ENCODE peak calls at places on chromosomes 11 and 22, in five cellular contexts. One of them, this sample, is unnamed.
A peak's percentile ranks its signal among the peaks of the same experiment; 100 is the strongest.

GRCh38 chr11:13465909-13466371 is 2.9 kb upstream of the BTBD10 start:
- DNase-seq in OCI-LY7: peak; percentile 45
- DNase-seq in GM23338: peak; percentile 38
- DNase-seq in PC-3: peak; percentile 64
- DNase-seq in neural progenitor cell: no peak
- DNase-seq in this sample: peak; percentile 38

GRCh38 chr22:20404881-20405280 is 10.9 kb downstream of the ZNF74 start:
- DNase-seq in neural progenitor cell: no peak
- DNase-seq in OCI-LY7: no peak
- DNase-seq in PC-3: no peak
- DNase-seq in GM23338: no peak
- DNase-seq in this sample: no peak

GRCh38 chr11:20452585-20452984 is 65.1 kb downstream of the PRMT3 start:
- DNase-seq in neural progenitor cell: no peak
- DNase-seq in OCI-LY7: no peak
- DNase-seq in GM23338: no peak
- DNase-seq in PC-3: no peak
- DNase-seq in this sample: no peak

GRCh38 chr22:35606916-35607315 is 10.2 kb downstream of the MB start:
- DNase-seq in PC-3: no peak
- DNase-seq in OCI-LY7: no peak
- DNase-seq in GM23338: no peak
- DNase-seq in neural progenitor cell: no peak
- DNase-seq in this sample: no peak

GRCh38 chr11:134447696-134448095 is 35.7 kb upstream of the B3GAT1 start:
- DNase-seq in GM23338: no peak
- DNase-seq in neural progenitor cell: no peak
- DNase-seq in PC-3: no peak
- DNase-seq in OCI-LY7: no peak
- DNase-seq in this sample: no peak

GRCh38 chr11:69894126-69895047 is 75.2 kb upstream of the FGF3 start:
- DNase-seq in PC-3: peak; percentile 25
- DNase-seq in neural progenitor cell: no peak
- DNase-seq in GM23338: no peak
- DNase-seq in OCI-LY7: no peak
- DNase-seq in this sample: no peak

GRCh38 chr11:31986201-31986889 is 104.5 kb upstream of the RCN1 start:
- DNase-seq in OCI-LY7: no peak
- DNase-seq in GM23338: peak; percentile 15
- DNase-seq in neural progenitor cell: no peak
- DNase-seq in PC-3: no peak
- DNase-seq in this sample: no peak

GRCh38 chr22:39264344-39265116 is 19.7 kb upstream of the PDGFB start:
- DNase-seq in PC-3: no peak
- DNase-seq in neural progenitor cell: no peak
- DNase-seq in GM23338: no peak
- DNase-seq in OCI-LY7: no peak
- DNase-seq in this sample: no peak

GRCh38 chr11:65442952-65443351 is 20.4 kb downstream of the NEAT1 start:
- DNase-seq in GM23338: no peak
- DNase-seq in neural progenitor cell: no peak
- DNase-seq in OCI-LY7: no peak
- DNase-seq in PC-3: peak; percentile 2
- DNase-seq in this sample: no peak

GRCh38 chr22:35155403-35156025 is 89.6 kb downstream of the ISX start:
- DNase-seq in neural progenitor cell: peak; percentile 22
- DNase-seq in GM23338: peak; percentile 69
- DNase-seq in PC-3: no peak
- DNase-seq in OCI-LY7: no peak
- DNase-seq in this sample: no peak

GRCh38 chr11:105164226-105164625 is 24.7 kb upstream of the CARD18 start:
- DNase-seq in neural progenitor cell: no peak
- DNase-seq in PC-3: peak; percentile 21
- DNase-seq in OCI-LY7: no peak
- DNase-seq in GM23338: no peak
- DNase-seq in this sample: no peak

GRCh38 chr22:30333707-30334087 is 7.0 kb upstream of the TBC1D10A start:
- DNase-seq in GM23338: no peak
- DNase-seq in OCI-LY7: no peak
- DNase-seq in neural progenitor cell: no peak
- DNase-seq in PC-3: no peak
- DNase-seq in this sample: no peak

GRCh38 chr11:129428027-129428426 is 52.4 kb downstream of the BARX2 start:
- DNase-seq in GM23338: no peak
- DNase-seq in OCI-LY7: no peak
- DNase-seq in neural progenitor cell: no peak
- DNase-seq in PC-3: no peak
- DNase-seq in this sample: no peak

GRCh38 chr11:94525933-94526332 is 13.7 kb downstream of the C11orf97 start:
- DNase-seq in OCI-LY7: no peak
- DNase-seq in PC-3: peak; percentile 48
- DNase-seq in GM23338: peak; percentile 14
- DNase-seq in neural progenitor cell: peak; percentile 57
- DNase-seq in this sample: peak; percentile 57

GRCh38 chr11:126444072-126444471 is 88.6 kb downstream of the ST3GAL4 start:
- DNase-seq in GM23338: no peak
- DNase-seq in OCI-LY7: no peak
- DNase-seq in neural progenitor cell: no peak
- DNase-seq in PC-3: no peak
- DNase-seq in this sample: no peak

GRCh38 chr11:66868726-66869291 is 11.9 kb downstream of the LRFN4 start:
- DNase-seq in PC-3: peak; percentile 87
- DNase-seq in neural progenitor cell: peak; percentile 86
- DNase-seq in OCI-LY7: peak; percentile 92
- DNase-seq in GM23338: peak; percentile 94
- DNase-seq in this sample: peak; percentile 76

GRCh38 chr11:104522650-104523049 is 358.7 kb upstream of the PDGFD start:
- DNase-seq in neural progenitor cell: no peak
- DNase-seq in OCI-LY7: no peak
- DNase-seq in PC-3: no peak
- DNase-seq in GM23338: no peak
- DNase-seq in this sample: no peak

GRCh38 chr22:39174498-39175120 is 22.1 kb upstream of the CBX7 start:
- DNase-seq in GM23338: peak; percentile 100
- DNase-seq in neural progenitor cell: peak; percentile 99
- DNase-seq in OCI-LY7: peak; percentile 78
- DNase-seq in PC-3: peak; percentile 81
- DNase-seq in this sample: peak; percentile 90

GRCh38 chr22:46058591-46059519 is 81.9 kb upstream of the WNT7B start:
- DNase-seq in GM23338: no peak
- DNase-seq in neural progenitor cell: no peak
- DNase-seq in PC-3: peak; percentile 35
- DNase-seq in OCI-LY7: no peak
- DNase-seq in this sample: no peak

GRCh38 chr11:34997872-34998548 is 81.6 kb downstream of the PDHX start:
- DNase-seq in OCI-LY7: peak; percentile 34
- DNase-seq in neural progenitor cell: no peak
- DNase-seq in GM23338: no peak
- DNase-seq in PC-3: peak; percentile 71
- DNase-seq in this sample: no peak

DNA sequence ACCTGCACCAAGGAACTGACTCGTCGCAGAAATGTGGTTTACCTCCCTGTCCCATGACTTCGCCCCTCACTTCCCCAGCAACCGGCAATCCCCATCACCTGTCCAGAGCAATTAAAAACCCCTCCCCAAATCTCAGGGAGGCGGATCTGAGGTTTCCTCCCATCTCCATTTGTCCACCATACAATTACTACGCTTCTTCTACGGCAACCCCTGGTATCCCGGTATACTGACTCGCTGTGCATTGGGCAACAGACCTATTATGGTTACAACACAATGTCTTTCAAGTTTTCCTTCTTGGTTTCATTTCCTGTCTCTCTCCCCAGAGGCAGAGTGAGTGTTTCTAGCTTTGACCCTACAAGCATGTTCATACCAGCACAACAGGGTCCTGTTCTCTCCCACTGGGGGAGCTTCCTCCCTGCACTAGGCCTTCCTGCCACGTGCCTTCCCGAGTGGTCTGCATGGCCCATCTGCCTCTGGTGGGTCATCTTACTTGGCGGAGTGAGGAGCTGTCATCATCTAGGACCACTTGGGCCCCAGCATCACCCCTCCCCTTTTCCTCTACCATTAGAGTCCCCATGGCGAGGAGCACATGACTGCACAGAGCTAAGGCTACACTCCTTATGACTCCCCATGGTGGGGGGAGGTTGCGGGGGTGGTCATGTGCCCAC is 30.3 kb upstream of the NAP1L4 start:
- DNase-seq in GM23338: no peak
- DNase-seq in neural progenitor cell: no peak
- DNase-seq in PC-3: peak; percentile 7
- DNase-seq in OCI-LY7: peak; percentile 12
- DNase-seq in this sample: no peak
- H3K27ac ChIP-seq in GM23338: peak overlapping the region; percentile 26
- H3K27ac ChIP-seq in neural progenitor cell: no peak overlapping the region
- H3K27ac ChIP-seq in PC-3: peak overlapping the region; percentile 7
- H3K27ac ChIP-seq in OCI-LY7: no peak overlapping the region
- H3K27ac ChIP-seq in this sample: no peak overlapping the region

GRCh38 chr11:95568236-95568635 is 221.3 kb downstream of the FAM76B start:
- DNase-seq in PC-3: no peak
- DNase-seq in OCI-LY7: no peak
- DNase-seq in GM23338: no peak
- DNase-seq in neural progenitor cell: no peak
- DNase-seq in this sample: no peak

GRCh38 chr11:95569207-95569606 is 220.4 kb downstream of the FAM76B start:
- DNase-seq in PC-3: no peak
- DNase-seq in GM23338: no peak
- DNase-seq in OCI-LY7: no peak
- DNase-seq in neural progenitor cell: no peak
- DNase-seq in this sample: no peak

GRCh38 chr11:95567685-95568084 is 221.9 kb downstream of the FAM76B start:
- DNase-seq in OCI-LY7: no peak
- DNase-seq in PC-3: no peak
- DNase-seq in neural progenitor cell: no peak
- DNase-seq in GM23338: no peak
- DNase-seq in this sample: no peak

GRCh38 chr11:95571861-95572260 is 217.7 kb downstream of the FAM76B start:
- DNase-seq in OCI-LY7: no peak
- DNase-seq in GM23338: no peak
- DNase-seq in PC-3: no peak
- DNase-seq in neural progenitor cell: no peak
- DNase-seq in this sample: no peak

DNA sequence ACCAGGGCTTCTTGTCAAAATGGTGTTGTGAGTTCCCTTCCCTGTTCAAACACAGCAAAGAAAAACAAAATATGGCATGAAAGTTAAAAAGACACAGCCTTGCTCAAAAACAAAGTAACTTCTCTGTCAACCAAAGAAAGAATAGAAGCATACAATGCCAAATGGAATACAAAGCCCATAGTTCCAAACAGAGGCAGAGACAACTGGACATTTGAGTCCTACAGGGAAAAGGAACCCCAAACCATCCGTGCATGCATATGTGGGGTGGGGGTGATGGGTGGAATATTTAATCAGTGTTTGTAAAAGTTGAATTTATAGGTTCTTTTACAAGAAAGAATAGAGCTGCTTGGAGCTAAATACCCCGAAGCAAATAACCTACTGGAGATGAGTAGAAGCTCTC is 218.7 kb downstream of the FAM76B start:
- DNase-seq in OCI-LY7: no peak
- DNase-seq in PC-3: no peak
- DNase-seq in neural progenitor cell: no peak
- DNase-seq in GM23338: no peak
- DNase-seq in this sample: no peak
- TF ChIP-seq EZH2phosphoT487 in OCI-LY7: no peak
- TF ChIP-seq EZH2phosphoT487 in PC-3: no peak
- TF ChIP-seq EZH2phosphoT487 in neural progenitor cell: no peak
- TF ChIP-seq EZH2phosphoT487 in GM23338: no peak
- TF ChIP-seq EZH2phosphoT487 in this sample: no peak

GRCh38 chr11:102317768-102318103 is 452 bp downstream of the BIRC3 start:
- DNase-seq in PC-3: peak; percentile 43
- DNase-seq in neural progenitor cell: no peak
- DNase-seq in GM23338: no peak
- DNase-seq in OCI-LY7: no peak
- DNase-seq in this sample: no peak

GRCh38 chr11:102318469-102318868 is 1.2 kb downstream of the BIRC3 start:
- DNase-seq in PC-3: peak; percentile 46
- DNase-seq in neural progenitor cell: no peak
- DNase-seq in GM23338: no peak
- DNase-seq in OCI-LY7: peak; percentile 74
- DNase-seq in this sample: no peak

GRCh38 chr11:102317099-102317767 is at the start of gene BIRC3:
- DNase-seq in OCI-LY7: peak; percentile 98
- DNase-seq in GM23338: peak; percentile 82
- DNase-seq in neural progenitor cell: peak; percentile 75
- DNase-seq in PC-3: peak; percentile 97
- DNase-seq in this sample: peak; percentile 89

GRCh38 chr11:102314784-102315183 is 2.5 kb upstream of the BIRC3 start:
- DNase-seq in GM23338: no peak
- DNase-seq in neural progenitor cell: no peak
- DNase-seq in OCI-LY7: no peak
- DNase-seq in PC-3: no peak
- DNase-seq in this sample: no peak

GRCh38 chr11:102316505-102316904 is 779 bp upstream of the BIRC3 start:
- DNase-seq in neural progenitor cell: no peak
- DNase-seq in GM23338: no peak
- DNase-seq in PC-3: no peak
- DNase-seq in OCI-LY7: peak; percentile 50
- DNase-seq in this sample: no peak
- H3K4me1 ChIP-seq in neural progenitor cell: no peaks in the 10 kb centered on the region
- H3K4me1 ChIP-seq in GM23338: no peaks in the 10 kb centered on the region
- H3K4me1 ChIP-seq in PC-3: peaks cover 34% of the 10 kb centered on the region
- H3K4me1 ChIP-seq in OCI-LY7: peaks cover 63% of the 10 kb centered on the region
- H3K4me1 ChIP-seq in this sample: peaks cover 19% of the 10 kb centered on the region

GRCh38 chr11:116507849-116508695 is 264.7 kb downstream of the BUD13 start:
- DNase-seq in GM23338: no peak
- DNase-seq in OCI-LY7: no peak
- DNase-seq in PC-3: no peak
- DNase-seq in neural progenitor cell: no peak
- DNase-seq in this sample: no peak

GRCh38 chr11:116504541-116505149 is 268.1 kb downstream of the BUD13 start:
- DNase-seq in OCI-LY7: no peak
- DNase-seq in PC-3: no peak
- DNase-seq in neural progenitor cell: no peak
- DNase-seq in GM23338: peak; percentile 23
- DNase-seq in this sample: no peak

GRCh38 chr11:116505466-116506247 is 267.1 kb downstream of the BUD13 start:
- DNase-seq in OCI-LY7: no peak
- DNase-seq in PC-3: no peak
- DNase-seq in neural progenitor cell: no peak
- DNase-seq in GM23338: no peak
- DNase-seq in this sample: no peak

GRCh38 chr11:116506446-116506845 is 266.3 kb downstream of the BUD13 start:
- DNase-seq in neural progenitor cell: no peak
- DNase-seq in PC-3: no peak
- DNase-seq in OCI-LY7: no peak
- DNase-seq in GM23338: no peak
- DNase-seq in this sample: no peak

GRCh38 chr11:116507016-116507415 is 265.8 kb downstream of the BUD13 start:
- DNase-seq in GM23338: no peak
- DNase-seq in PC-3: no peak
- DNase-seq in neural progenitor cell: no peak
- DNase-seq in OCI-LY7: no peak
- DNase-seq in this sample: no peak
- H3K27ac ChIP-seq in GM23338: no peak overlapping the region
- H3K27ac ChIP-seq in PC-3: no peak overlapping the region
- H3K27ac ChIP-seq in neural progenitor cell: no peak overlapping the region
- H3K27ac ChIP-seq in OCI-LY7: no peak overlapping the region
- H3K27ac ChIP-seq in this sample: no peak overlapping the region